ENCODE peak calls at places on chromosomes 13 and 19, in six cellular contexts. D is tibial artery, W is PC-9, C is breast epithelium, N is AG10803, M is left ventricle myocardium inferior. R is an unnamed sample.

GRCh38 chr13:24216176-24216575 is 55.7 kb downstream of the SPATA13 start:
- DNase-seq in D (no peak), M (no peak), W (no peak), C (no peak), N (no peak), R (no peak)

GRCh38 chr19:11538232-11539036 is at the start of gene CNN1:
- DNase-seq in D (peak), M (peak), W (no peak), N (peak), C (peak), R (no peak)

GRCh38 chr19:36258028-36258875 is 43.3 kb downstream of the ZNF146 start:
- DNase-seq in C (no peak), M (no peak), W (no peak), D (no peak), N (no peak), R (no peak)

GRCh38 chr19:23070353-23070781 is 46.5 kb upstream of the ZNF730 start:
- DNase-seq in M (peak), N (peak), D (no peak), W (no peak), C (peak), R (no peak)

GRCh38 chr19:50532952-50533351 is 19.2 kb upstream of the ASPDH start:
- DNase-seq in C (no peak), D (no peak), N (no peak), M (no peak), W (no peak), R (no peak)

GRCh38 chr13:32804673-32805260 is 211.5 kb upstream of the KL start:
- DNase-seq in M (no peak), D (no peak), C (no peak), W (no peak), N (no peak), R (no peak)

GRCh38 chr19:49809155-49809986 is 3.7 kb downstream of the FUZ start:
- DNase-seq in N (peak), C (peak), M (peak), D (peak), W (no peak), R (no peak)

GRCh38 chr19:3073159-3073563 is 10.9 kb upstream of the TLE5 start:
- DNase-seq in D (no peak), N (peak), W (peak), M (no peak), C (no peak), R (no peak)

GRCh38 chr19:7850429-7850819 is 20.4 kb downstream of the EVI5L start:
- DNase-seq in M (no peak), N (no peak), C (no peak), D (no peak), W (no peak), R (no peak)

GRCh38 chr19:6772028-6772865 is at the start of gene VAV1:
- DNase-seq in C (no peak), W (no peak), M (peak), D (peak), N (no peak), R (no peak)

GRCh38 chr19:3821857-3822364 is 35.7 kb upstream of the MATK start:
- DNase-seq in W (no peak), C (no peak), D (no peak), M (peak), N (peak), R (peak)

GRCh38 chr19:35852029-35852780 is at the start of gene NPHS1:
- DNase-seq in W (no peak), N (no peak), D (no peak), M (no peak), C (no peak), R (no peak)

GRCh38 chr19:28290963-28291657 is 921.8 kb downstream of the UQCRFS1 start:
- DNase-seq in W (no peak), M (no peak), C (no peak), N (no peak), D (no peak), R (no peak)

GRCh38 chr13:112204881-112205327 is 138.0 kb downstream of the SOX1 start:
- DNase-seq in M (peak), D (no peak), C (no peak), W (no peak), N (no peak), R (no peak)

GRCh38 chr13:80341771-80342271 is 895 bp upstream of the SPRY2 start:
- DNase-seq in D (peak), C (peak), M (peak), W (no peak), N (no peak), R (no peak)

GRCh38 chr19:46256855-46257254 is 27.3 kb downstream of the IGFL1 start:
- DNase-seq in W (peak), N (peak), D (no peak), C (no peak), M (no peak), R (no peak)

GRCh38 chr13:109743706-109744453 is 42.5 kb downstream of the IRS2 start:
- DNase-seq in D (no peak), W (peak), C (no peak), N (peak), M (no peak), R (no peak)

GRCh38 chr19:45075215-45076028 is 856 bp downstream of the ZNF296 start:
- DNase-seq in W (peak), M (peak), N (peak), D (peak), C (peak), R (no peak)

GRCh38 chr19:29315566-29315965 is 102.6 kb upstream of the UQCRFS1 start:
- DNase-seq in D (no peak), M (no peak), N (no peak), W (no peak), C (no peak), R (no peak)

DNA sequence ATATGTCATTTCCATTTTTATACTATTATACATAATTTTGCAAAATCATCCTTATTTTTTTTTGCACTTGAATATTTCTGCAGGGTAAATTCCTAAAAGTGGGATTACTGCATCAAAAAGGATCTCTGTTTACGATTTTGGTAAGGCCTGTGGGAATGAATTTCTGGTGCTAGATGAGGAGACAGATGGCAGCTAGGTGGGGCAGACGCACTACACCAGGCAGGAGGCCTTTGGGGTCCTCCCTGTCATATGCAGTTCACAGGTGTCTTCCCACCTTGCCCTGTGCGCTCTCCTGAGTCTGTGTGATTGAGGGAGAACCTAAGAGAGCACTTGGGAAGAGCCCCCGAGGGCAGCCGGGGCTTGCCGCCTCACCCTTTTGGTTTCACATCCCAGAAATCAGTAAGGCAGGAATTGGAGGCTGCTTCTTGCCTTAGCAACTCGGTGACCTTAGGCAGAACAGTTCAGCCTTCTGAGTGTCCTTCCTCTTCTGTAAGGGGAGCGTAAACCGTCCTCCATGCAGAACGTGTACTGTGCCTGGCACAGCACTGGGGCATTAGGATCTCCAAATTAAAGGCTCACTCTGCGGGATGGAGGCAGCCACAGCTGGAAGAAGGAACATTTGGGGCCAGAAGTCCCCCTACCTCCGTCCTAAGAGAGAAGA is 13.5 kb upstream of the GJB2 start:
- DNase-seq in C (no peak), W (no peak), D (no peak), M (no peak), N (no peak), R (no peak)
- TF ChIP-seq CTCF in C (no peak), W (no peak), D (no peak), M (no peak), N (no peak), R (no peak)

GRCh38 chr13:108213946-108214345 is 1.4 kb downstream of the LIG4 start:
- DNase-seq in N (no peak), D (no peak), M (no peak), C (no peak), W (no peak), R (no peak)

GRCh38 chr13:108218044-108218974 is at the start of gene ABHD13:
- DNase-seq in D (peak), C (peak), W (peak), M (peak), N (peak), R (peak)

GRCh38 chr13:108215428-108215827 is at the start of gene LIG4:
- DNase-seq in M (peak), C (peak), N (peak), D (peak), W (peak), R (peak)

GRCh38 chr13:108212901-108213300 is 2.4 kb downstream of the LIG4 start:
- DNase-seq in C (no peak), N (no peak), M (no peak), W (no peak), D (no peak), R (no peak)

DNA sequence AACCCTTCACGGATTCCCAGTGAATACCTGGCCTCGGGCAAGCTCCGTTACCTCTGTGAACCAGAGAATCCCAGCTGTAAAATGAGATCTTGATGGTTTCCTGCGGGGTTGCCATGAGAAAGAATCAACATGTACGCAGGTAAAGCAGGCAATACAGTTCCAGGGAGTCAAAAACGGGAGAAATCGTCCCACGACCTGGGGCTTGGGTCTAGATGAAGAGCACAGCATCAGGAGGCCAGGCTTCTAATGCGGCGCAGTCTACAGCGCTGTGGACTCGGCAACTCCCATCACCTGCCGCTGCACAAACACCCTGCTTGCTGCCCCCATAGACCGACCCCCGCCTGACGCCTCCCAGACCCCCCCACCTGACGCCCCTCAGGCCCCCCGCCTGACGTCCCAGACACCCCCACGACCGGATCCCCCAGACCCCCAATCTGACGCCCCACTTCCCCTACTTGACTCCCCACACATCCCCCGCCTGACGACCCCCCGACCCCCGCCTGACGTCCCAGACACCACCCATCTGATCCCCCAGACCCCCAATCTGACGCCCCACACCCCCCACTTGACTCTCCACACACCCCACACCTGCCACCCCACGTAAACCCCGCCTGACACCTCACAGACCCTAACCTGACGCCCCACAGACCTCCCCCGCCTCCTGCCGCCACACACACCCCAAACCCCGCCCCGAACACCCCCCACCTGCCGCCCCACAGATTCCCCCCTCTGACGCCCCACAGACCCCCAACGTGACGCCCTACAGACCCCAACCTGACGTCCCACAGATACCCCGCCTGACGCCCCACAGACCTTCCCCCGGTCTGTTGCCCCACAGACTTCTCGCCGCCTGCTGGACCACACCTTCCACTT is 589 bp downstream of the LIG4 start:
- DNase-seq in M (no peak), W (no peak), N (no peak), C (no peak), D (no peak), R (no peak)
- H3K4me3 ChIP-seq in M (peak), W (no peak), N (peak), C (peak), D (peak), R (peak)

DNA sequence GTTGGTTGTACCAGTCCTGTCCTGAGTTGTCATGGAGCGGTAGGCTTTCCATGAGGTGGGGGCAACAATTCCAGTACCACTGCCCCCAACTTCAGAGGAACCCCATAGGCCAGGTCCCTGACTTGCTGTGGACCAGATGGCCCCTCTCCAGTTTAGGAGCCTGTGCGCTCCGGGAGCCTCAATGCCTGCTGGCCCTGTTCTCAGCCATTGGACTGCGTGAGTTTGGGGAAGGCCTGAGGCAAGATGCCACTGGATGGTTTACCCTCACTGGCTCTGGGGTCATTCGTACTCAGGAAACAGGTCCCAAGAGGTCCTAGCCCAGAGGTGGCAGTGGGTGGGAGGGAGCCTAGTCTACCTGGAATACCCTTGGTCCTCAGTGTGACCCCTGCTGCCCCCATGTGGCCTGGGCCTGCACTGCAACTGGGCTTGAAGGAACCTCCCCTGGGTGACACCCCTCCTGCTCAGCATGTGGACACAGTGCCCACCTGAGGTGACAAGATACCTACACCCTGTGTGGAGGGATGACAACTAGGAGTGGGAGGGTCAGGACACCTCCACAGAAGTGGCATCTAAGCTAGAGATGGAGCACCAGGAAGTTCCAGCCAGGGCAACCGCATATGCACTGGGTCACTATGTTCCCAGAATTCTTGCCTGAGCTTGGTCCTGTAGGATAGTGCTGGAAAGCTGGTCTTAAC is 6.0 kb upstream of the PRR19 start:
- DNase-seq in M (peak), C (peak), D (peak), W (peak), N (peak), R (no peak)
- TF ChIP-seq CTCF in M (peak), C (peak), D (peak), W (peak), N (peak), R (peak)

GRCh38 chr19:18198374-18198773 is 5.4 kb downstream of the MPV17L2 start:
- DNase-seq in M (no peak), W (no peak), C (no peak), D (no peak), N (no peak), R (no peak)
- H3K4me3 ChIP-seq in M (no peak), W (no peak), C (no peak), D (no peak), N (no peak), R (no peak)

DNA sequence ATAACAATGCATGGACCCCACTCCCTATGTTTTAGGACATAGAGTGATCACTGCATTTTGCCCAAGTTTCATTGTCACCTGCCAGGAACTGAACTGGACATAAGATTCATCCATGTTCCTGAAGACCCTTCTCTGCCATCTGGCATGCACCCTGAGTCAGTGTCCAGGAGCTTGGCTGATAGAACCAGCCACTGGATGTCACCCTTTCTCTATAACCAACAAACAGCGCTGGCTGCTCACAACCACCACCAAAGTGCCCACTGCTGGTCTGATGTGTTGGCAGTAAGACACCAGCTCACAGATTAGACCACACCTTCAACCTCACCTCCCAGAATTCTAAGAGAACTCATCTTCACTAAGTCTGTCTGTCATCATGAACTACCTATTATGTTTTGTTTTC is 333.4 kb downstream of the ITGBL1 start:
- DNase-seq in D (no peak), M (peak), C (no peak), N (peak), W (no peak), R (no peak)
- TF ChIP-seq CTCF in D (no peak), M (peak), C (peak), N (peak), W (peak), R (peak)